ENCODE peak calls at places on chromosomes 11 and 22, in nine cellular contexts. One of them, this sample, is unnamed.

GRCh38 chr11:102516179-102516578 is 14.4 kb downstream of the MMP7 start:
- DNase-seq in stimulated activated naive CD4-positive, alpha-beta T cell: no peak
- DNase-seq in iPS DF 19.7: no peak
- DNase-seq in NCI-H524 treated with DMSO at 0.1 percent for 48 hours: no peak
- DNase-seq in CD8-positive, alpha-beta memory T cell: no peak
- DNase-seq in cardiac muscle cell: no peak
- DNase-seq in amniotic stem cell: no peak
- DNase-seq in left colon: no peak
- DNase-seq in astrocyte of the cerebellum: no peak
- DNase-seq in this sample: no peak

GRCh38 chr11:47881145-47881544 is 33.0 kb upstream of the NUP160 start:
- DNase-seq in iPS DF 19.7: no peak
- DNase-seq in NCI-H524 treated with DMSO at 0.1 percent for 48 hours: no peak
- DNase-seq in astrocyte of the cerebellum: no peak
- DNase-seq in amniotic stem cell: no peak
- DNase-seq in left colon: no peak
- DNase-seq in cardiac muscle cell: no peak
- DNase-seq in CD8-positive, alpha-beta memory T cell: no peak
- DNase-seq in stimulated activated naive CD4-positive, alpha-beta T cell: no peak
- DNase-seq in this sample: no peak

GRCh38 chr11:14638561-14638960 is 5.0 kb upstream of the PDE3B start:
- DNase-seq in left colon: no peak
- DNase-seq in stimulated activated naive CD4-positive, alpha-beta T cell: no peak
- DNase-seq in iPS DF 19.7: no peak
- DNase-seq in amniotic stem cell: no peak
- DNase-seq in NCI-H524 treated with DMSO at 0.1 percent for 48 hours: no peak
- DNase-seq in CD8-positive, alpha-beta memory T cell: no peak
- DNase-seq in astrocyte of the cerebellum: no peak
- DNase-seq in cardiac muscle cell: no peak
- DNase-seq in this sample: no peak

GRCh38 chr11:57775474-57775873 is 13.9 kb downstream of the CTNND1 start:
- DNase-seq in left colon: no peak
- DNase-seq in NCI-H524 treated with DMSO at 0.1 percent for 48 hours: no peak
- DNase-seq in iPS DF 19.7: no peak
- DNase-seq in CD8-positive, alpha-beta memory T cell: no peak
- DNase-seq in astrocyte of the cerebellum: no peak
- DNase-seq in cardiac muscle cell: no peak
- DNase-seq in amniotic stem cell: no peak
- DNase-seq in stimulated activated naive CD4-positive, alpha-beta T cell: no peak
- DNase-seq in this sample: no peak

GRCh38 chr11:116927163-116927772 is 89.8 kb upstream of the APOA1 start:
- DNase-seq in stimulated activated naive CD4-positive, alpha-beta T cell: peak
- DNase-seq in iPS DF 19.7: no peak
- DNase-seq in amniotic stem cell: no peak
- DNase-seq in left colon: peak
- DNase-seq in astrocyte of the cerebellum: no peak
- DNase-seq in CD8-positive, alpha-beta memory T cell: peak
- DNase-seq in cardiac muscle cell: peak
- DNase-seq in NCI-H524 treated with DMSO at 0.1 percent for 48 hours: no peak
- DNase-seq in this sample: no peak

GRCh38 chr11:26286472-26287066 is 45.4 kb upstream of the ANO3 start:
- DNase-seq in amniotic stem cell: no peak
- DNase-seq in iPS DF 19.7: peak
- DNase-seq in stimulated activated naive CD4-positive, alpha-beta T cell: no peak
- DNase-seq in left colon: no peak
- DNase-seq in NCI-H524 treated with DMSO at 0.1 percent for 48 hours: no peak
- DNase-seq in cardiac muscle cell: peak
- DNase-seq in astrocyte of the cerebellum: peak
- DNase-seq in CD8-positive, alpha-beta memory T cell: no peak
- DNase-seq in this sample: no peak

GRCh38 chr22:46965552-46966494 is 203.4 kb downstream of the TBC1D22A start:
- DNase-seq in cardiac muscle cell: no peak
- DNase-seq in stimulated activated naive CD4-positive, alpha-beta T cell: no peak
- DNase-seq in astrocyte of the cerebellum: no peak
- DNase-seq in amniotic stem cell: no peak
- DNase-seq in CD8-positive, alpha-beta memory T cell: no peak
- DNase-seq in left colon: no peak
- DNase-seq in iPS DF 19.7: no peak
- DNase-seq in NCI-H524 treated with DMSO at 0.1 percent for 48 hours: no peak
- DNase-seq in this sample: no peak

GRCh38 chr11:62553839-62554361 is 7.3 kb upstream of the AHNAK start:
- DNase-seq in CD8-positive, alpha-beta memory T cell: no peak
- DNase-seq in iPS DF 19.7: no peak
- DNase-seq in NCI-H524 treated with DMSO at 0.1 percent for 48 hours: no peak
- DNase-seq in left colon: peak
- DNase-seq in astrocyte of the cerebellum: no peak
- DNase-seq in cardiac muscle cell: no peak
- DNase-seq in stimulated activated naive CD4-positive, alpha-beta T cell: no peak
- DNase-seq in amniotic stem cell: peak
- DNase-seq in this sample: no peak

GRCh38 chr11:93031386-93031785 is 61.9 kb downstream of the MTNR1B start:
- DNase-seq in cardiac muscle cell: no peak
- DNase-seq in NCI-H524 treated with DMSO at 0.1 percent for 48 hours: no peak
- DNase-seq in stimulated activated naive CD4-positive, alpha-beta T cell: no peak
- DNase-seq in amniotic stem cell: no peak
- DNase-seq in CD8-positive, alpha-beta memory T cell: no peak
- DNase-seq in astrocyte of the cerebellum: peak
- DNase-seq in left colon: no peak
- DNase-seq in iPS DF 19.7: peak
- DNase-seq in this sample: no peak

GRCh38 chr11:33945481-33946268 is 53.8 kb upstream of the LMO2 start:
- DNase-seq in cardiac muscle cell: peak
- DNase-seq in stimulated activated naive CD4-positive, alpha-beta T cell: no peak
- DNase-seq in amniotic stem cell: no peak
- DNase-seq in iPS DF 19.7: no peak
- DNase-seq in astrocyte of the cerebellum: no peak
- DNase-seq in CD8-positive, alpha-beta memory T cell: no peak
- DNase-seq in NCI-H524 treated with DMSO at 0.1 percent for 48 hours: no peak
- DNase-seq in left colon: no peak
- DNase-seq in this sample: no peak

GRCh38 chr11:130945945-130946344 is 29.7 kb upstream of the SNX19 start:
- DNase-seq in amniotic stem cell: peak
- DNase-seq in NCI-H524 treated with DMSO at 0.1 percent for 48 hours: no peak
- DNase-seq in astrocyte of the cerebellum: peak
- DNase-seq in stimulated activated naive CD4-positive, alpha-beta T cell: no peak
- DNase-seq in left colon: peak
- DNase-seq in cardiac muscle cell: no peak
- DNase-seq in iPS DF 19.7: no peak
- DNase-seq in CD8-positive, alpha-beta memory T cell: no peak
- DNase-seq in this sample: no peak

GRCh38 chr22:39635719-39636118 is 65.2 kb downstream of the CACNA1I start:
- DNase-seq in stimulated activated naive CD4-positive, alpha-beta T cell: no peak
- DNase-seq in astrocyte of the cerebellum: no peak
- DNase-seq in amniotic stem cell: no peak
- DNase-seq in NCI-H524 treated with DMSO at 0.1 percent for 48 hours: no peak
- DNase-seq in left colon: no peak
- DNase-seq in iPS DF 19.7: no peak
- DNase-seq in CD8-positive, alpha-beta memory T cell: no peak
- DNase-seq in cardiac muscle cell: no peak
- DNase-seq in this sample: no peak

GRCh38 chr11:62879150-62879549 is 1.5 kb upstream of the SLC3A2 start:
- DNase-seq in amniotic stem cell: no peak
- DNase-seq in left colon: no peak
- DNase-seq in cardiac muscle cell: no peak
- DNase-seq in stimulated activated naive CD4-positive, alpha-beta T cell: no peak
- DNase-seq in iPS DF 19.7: no peak
- DNase-seq in NCI-H524 treated with DMSO at 0.1 percent for 48 hours: no peak
- DNase-seq in astrocyte of the cerebellum: no peak
- DNase-seq in CD8-positive, alpha-beta memory T cell: no peak
- DNase-seq in this sample: no peak

GRCh38 chr22:44743804-44744211 is 8.6 kb upstream of the ARHGAP8 start:
- DNase-seq in astrocyte of the cerebellum: no peak
- DNase-seq in cardiac muscle cell: no peak
- DNase-seq in amniotic stem cell: no peak
- DNase-seq in NCI-H524 treated with DMSO at 0.1 percent for 48 hours: no peak
- DNase-seq in left colon: no peak
- DNase-seq in stimulated activated naive CD4-positive, alpha-beta T cell: no peak
- DNase-seq in CD8-positive, alpha-beta memory T cell: no peak
- DNase-seq in iPS DF 19.7: no peak
- DNase-seq in this sample: no peak

GRCh38 chr11:99327527-99327926 is 306.8 kb downstream of the CNTN5 start:
- DNase-seq in CD8-positive, alpha-beta memory T cell: no peak
- DNase-seq in astrocyte of the cerebellum: no peak
- DNase-seq in amniotic stem cell: no peak
- DNase-seq in left colon: no peak
- DNase-seq in cardiac muscle cell: no peak
- DNase-seq in stimulated activated naive CD4-positive, alpha-beta T cell: no peak
- DNase-seq in iPS DF 19.7: no peak
- DNase-seq in NCI-H524 treated with DMSO at 0.1 percent for 48 hours: no peak
- DNase-seq in this sample: no peak

GRCh38 chr11:69799582-69799981 is 19.6 kb downstream of the FGF3 start:
- DNase-seq in NCI-H524 treated with DMSO at 0.1 percent for 48 hours: no peak
- DNase-seq in cardiac muscle cell: no peak
- DNase-seq in iPS DF 19.7: peak
- DNase-seq in astrocyte of the cerebellum: no peak
- DNase-seq in amniotic stem cell: no peak
- DNase-seq in left colon: no peak
- DNase-seq in CD8-positive, alpha-beta memory T cell: no peak
- DNase-seq in stimulated activated naive CD4-positive, alpha-beta T cell: no peak
- DNase-seq in this sample: no peak

GRCh38 chr11:83909579-83909978 is 623.4 kb upstream of the CCDC90B start:
- DNase-seq in astrocyte of the cerebellum: no peak
- DNase-seq in cardiac muscle cell: no peak
- DNase-seq in CD8-positive, alpha-beta memory T cell: no peak
- DNase-seq in left colon: no peak
- DNase-seq in iPS DF 19.7: no peak
- DNase-seq in amniotic stem cell: no peak
- DNase-seq in NCI-H524 treated with DMSO at 0.1 percent for 48 hours: no peak
- DNase-seq in stimulated activated naive CD4-positive, alpha-beta T cell: no peak
- DNase-seq in this sample: no peak

GRCh38 chr11:58979222-58979621 is 39.9 kb downstream of the GLYATL1 start:
- DNase-seq in stimulated activated naive CD4-positive, alpha-beta T cell: no peak
- DNase-seq in amniotic stem cell: no peak
- DNase-seq in cardiac muscle cell: no peak
- DNase-seq in CD8-positive, alpha-beta memory T cell: no peak
- DNase-seq in NCI-H524 treated with DMSO at 0.1 percent for 48 hours: no peak
- DNase-seq in iPS DF 19.7: no peak
- DNase-seq in astrocyte of the cerebellum: no peak
- DNase-seq in left colon: no peak
- DNase-seq in this sample: no peak

GRCh38 chr11:16997624-16998023 is 16.6 kb downstream of the PLEKHA7 start:
- DNase-seq in astrocyte of the cerebellum: no peak
- DNase-seq in cardiac muscle cell: no peak
- DNase-seq in NCI-H524 treated with DMSO at 0.1 percent for 48 hours: no peak
- DNase-seq in stimulated activated naive CD4-positive, alpha-beta T cell: no peak
- DNase-seq in amniotic stem cell: no peak
- DNase-seq in iPS DF 19.7: no peak
- DNase-seq in CD8-positive, alpha-beta memory T cell: no peak
- DNase-seq in left colon: peak
- DNase-seq in this sample: no peak

GRCh38 chr22:31615481-31615840 is 46.6 kb downstream of the PISD start:
- DNase-seq in CD8-positive, alpha-beta memory T cell: no peak
- DNase-seq in stimulated activated naive CD4-positive, alpha-beta T cell: no peak
- DNase-seq in cardiac muscle cell: no peak
- DNase-seq in astrocyte of the cerebellum: no peak
- DNase-seq in amniotic stem cell: no peak
- DNase-seq in NCI-H524 treated with DMSO at 0.1 percent for 48 hours: no peak
- DNase-seq in iPS DF 19.7: no peak
- DNase-seq in left colon: no peak
- DNase-seq in this sample: no peak

GRCh38 chr22:48276933-48277867 is 1514.8 kb downstream of the TBC1D22A start:
- DNase-seq in astrocyte of the cerebellum: no peak
- DNase-seq in amniotic stem cell: no peak
- DNase-seq in stimulated activated naive CD4-positive, alpha-beta T cell: no peak
- DNase-seq in cardiac muscle cell: no peak
- DNase-seq in iPS DF 19.7: no peak
- DNase-seq in NCI-H524 treated with DMSO at 0.1 percent for 48 hours: no peak
- DNase-seq in CD8-positive, alpha-beta memory T cell: no peak
- DNase-seq in left colon: peak
- DNase-seq in this sample: no peak

GRCh38 chr11:66970808-66971442 is 4.2 kb upstream of the C11orf86 start:
- DNase-seq in amniotic stem cell: peak
- DNase-seq in CD8-positive, alpha-beta memory T cell: no peak
- DNase-seq in astrocyte of the cerebellum: peak
- DNase-seq in cardiac muscle cell: no peak
- DNase-seq in NCI-H524 treated with DMSO at 0.1 percent for 48 hours: no peak
- DNase-seq in left colon: no peak
- DNase-seq in stimulated activated naive CD4-positive, alpha-beta T cell: no peak
- DNase-seq in iPS DF 19.7: no peak
- DNase-seq in this sample: no peak

GRCh38 chr11:124801636-124802312 is 1.6 kb upstream of the MSANTD2 start:
- DNase-seq in stimulated activated naive CD4-positive, alpha-beta T cell: no peak
- DNase-seq in CD8-positive, alpha-beta memory T cell: no peak
- DNase-seq in cardiac muscle cell: no peak
- DNase-seq in NCI-H524 treated with DMSO at 0.1 percent for 48 hours: no peak
- DNase-seq in left colon: no peak
- DNase-seq in iPS DF 19.7: no peak
- DNase-seq in amniotic stem cell: no peak
- DNase-seq in astrocyte of the cerebellum: no peak
- DNase-seq in this sample: no peak

GRCh38 chr22:24433868-24434471 is 6.6 kb downstream of the ADORA2A start:
- DNase-seq in CD8-positive, alpha-beta memory T cell: no peak
- DNase-seq in iPS DF 19.7: no peak
- DNase-seq in NCI-H524 treated with DMSO at 0.1 percent for 48 hours: no peak
- DNase-seq in amniotic stem cell: no peak
- DNase-seq in cardiac muscle cell: no peak
- DNase-seq in astrocyte of the cerebellum: no peak
- DNase-seq in stimulated activated naive CD4-positive, alpha-beta T cell: no peak
- DNase-seq in left colon: peak
- DNase-seq in this sample: no peak

GRCh38 chr22:22705328-22706100 is 61.1 kb downstream of the GGTLC2 start:
- DNase-seq in left colon: no peak
- DNase-seq in astrocyte of the cerebellum: no peak
- DNase-seq in NCI-H524 treated with DMSO at 0.1 percent for 48 hours: no peak
- DNase-seq in amniotic stem cell: no peak
- DNase-seq in cardiac muscle cell: no peak
- DNase-seq in stimulated activated naive CD4-positive, alpha-beta T cell: no peak
- DNase-seq in CD8-positive, alpha-beta memory T cell: no peak
- DNase-seq in iPS DF 19.7: no peak
- DNase-seq in this sample: no peak

GRCh38 chr11:130023204-130023603 is 20.6 kb upstream of the PRDM10 start:
- DNase-seq in amniotic stem cell: no peak
- DNase-seq in NCI-H524 treated with DMSO at 0.1 percent for 48 hours: no peak
- DNase-seq in stimulated activated naive CD4-positive, alpha-beta T cell: no peak
- DNase-seq in cardiac muscle cell: no peak
- DNase-seq in astrocyte of the cerebellum: peak
- DNase-seq in left colon: no peak
- DNase-seq in iPS DF 19.7: no peak
- DNase-seq in CD8-positive, alpha-beta memory T cell: no peak
- DNase-seq in this sample: no peak

GRCh38 chr22:31141551-31141950 is 1.2 kb upstream of the PLA2G3 start:
- DNase-seq in iPS DF 19.7: no peak
- DNase-seq in astrocyte of the cerebellum: no peak
- DNase-seq in amniotic stem cell: no peak
- DNase-seq in CD8-positive, alpha-beta memory T cell: no peak
- DNase-seq in NCI-H524 treated with DMSO at 0.1 percent for 48 hours: no peak
- DNase-seq in cardiac muscle cell: no peak
- DNase-seq in stimulated activated naive CD4-positive, alpha-beta T cell: no peak
- DNase-seq in left colon: no peak
- DNase-seq in this sample: no peak

GRCh38 chr11:126318642-126319373 is 14.9 kb downstream of the DCPS start:
- DNase-seq in left colon: no peak
- DNase-seq in cardiac muscle cell: no peak
- DNase-seq in amniotic stem cell: peak
- DNase-seq in NCI-H524 treated with DMSO at 0.1 percent for 48 hours: no peak
- DNase-seq in stimulated activated naive CD4-positive, alpha-beta T cell: peak
- DNase-seq in CD8-positive, alpha-beta memory T cell: peak
- DNase-seq in astrocyte of the cerebellum: peak
- DNase-seq in iPS DF 19.7: no peak
- DNase-seq in this sample: peak

GRCh38 chr11:121249039-121249663 is 43.4 kb upstream of the SC5D start:
- DNase-seq in amniotic stem cell: peak
- DNase-seq in NCI-H524 treated with DMSO at 0.1 percent for 48 hours: no peak
- DNase-seq in cardiac muscle cell: peak
- DNase-seq in CD8-positive, alpha-beta memory T cell: peak
- DNase-seq in left colon: no peak
- DNase-seq in iPS DF 19.7: no peak
- DNase-seq in stimulated activated naive CD4-positive, alpha-beta T cell: peak
- DNase-seq in astrocyte of the cerebellum: no peak
- DNase-seq in this sample: no peak

GRCh38 chr11:73963861-73964260 is 13.0 kb downstream of the DNAJB13 start:
- DNase-seq in left colon: no peak
- DNase-seq in amniotic stem cell: no peak
- DNase-seq in iPS DF 19.7: no peak
- DNase-seq in astrocyte of the cerebellum: no peak
- DNase-seq in cardiac muscle cell: no peak
- DNase-seq in stimulated activated naive CD4-positive, alpha-beta T cell: no peak
- DNase-seq in NCI-H524 treated with DMSO at 0.1 percent for 48 hours: no peak
- DNase-seq in CD8-positive, alpha-beta memory T cell: no peak
- DNase-seq in this sample: no peak

This sample was measured in DMS 273 treated with DMSO at 0.1 percent for 48 hours.